ENCODE peak calls at places on chromosomes 11 and 22, in six cellular contexts. One of them, this sample, is unnamed.

GRCh38 chr22:22893077-22893805 is 5.6 kb downstream of the IGLL5 start:
- DNase-seq in lower leg skin: no peak
- DNase-seq in pancreas: no peak
- DNase-seq in Calu3: no peak
- DNase-seq in Caco-2: no peak
- DNase-seq in GM13977: no peak
- DNase-seq in this sample: no peak

GRCh38 chr11:89667001-89667400 is 43.1 kb upstream of the TRIM77 start:
- DNase-seq in lower leg skin: no peak
- DNase-seq in pancreas: no peak
- DNase-seq in Calu3: no peak
- DNase-seq in Caco-2: no peak
- DNase-seq in GM13977: no peak
- DNase-seq in this sample: no peak

GRCh38 chr11:114178656-114179055 is 117.5 kb upstream of the NNMT start:
- DNase-seq in lower leg skin: no peak
- DNase-seq in pancreas: no peak
- DNase-seq in Calu3: no peak
- DNase-seq in Caco-2: no peak
- DNase-seq in GM13977: no peak
- DNase-seq in this sample: no peak

GRCh38 chr11:69241844-69242582 is 51.9 kb upstream of the MYEOV start:
- DNase-seq in lower leg skin: no peak
- DNase-seq in pancreas: no peak
- DNase-seq in Calu3: no peak
- DNase-seq in Caco-2: no peak
- DNase-seq in GM13977: no peak
- DNase-seq in this sample: no peak

GRCh38 chr22:24230911-24231656 is 13.8 kb downstream of the GGT5 start:
- DNase-seq in lower leg skin: no peak
- DNase-seq in pancreas: peak
- DNase-seq in Calu3: peak
- DNase-seq in Caco-2: no peak
- DNase-seq in GM13977: peak
- DNase-seq in this sample: peak

GRCh38 chr11:32079511-32079910 is 11.4 kb upstream of the RCN1 start:
- DNase-seq in lower leg skin: no peak
- DNase-seq in pancreas: no peak
- DNase-seq in Calu3: no peak
- DNase-seq in Caco-2: no peak
- DNase-seq in GM13977: no peak
- DNase-seq in this sample: no peak

GRCh38 chr22:33875316-33875715 is 45.0 kb downstream of the LARGE1 start:
- DNase-seq in lower leg skin: no peak
- DNase-seq in pancreas: no peak
- DNase-seq in Calu3: no peak
- DNase-seq in Caco-2: no peak
- DNase-seq in GM13977: no peak
- DNase-seq in this sample: no peak

GRCh38 chr11:122584670-122585069 is 70.9 kb upstream of the UBASH3B start:
- DNase-seq in lower leg skin: no peak
- DNase-seq in pancreas: no peak
- DNase-seq in Calu3: no peak
- DNase-seq in Caco-2: no peak
- DNase-seq in GM13977: no peak
- DNase-seq in this sample: no peak

GRCh38 chr22:45435544-45436139 is 22.1 kb downstream of the RIBC2 start:
- DNase-seq in lower leg skin: peak
- DNase-seq in pancreas: peak
- DNase-seq in Calu3: peak
- DNase-seq in Caco-2: peak
- DNase-seq in GM13977: peak
- DNase-seq in this sample: peak

GRCh38 chr11:61281581-61282250 is 13.4 kb downstream of the VWCE start:
- DNase-seq in lower leg skin: no peak
- DNase-seq in pancreas: peak
- DNase-seq in Calu3: peak
- DNase-seq in Caco-2: no peak
- DNase-seq in GM13977: peak
- DNase-seq in this sample: peak

GRCh38 chr11:34155759-34156062 is 50.3 kb downstream of the NAT10 start:
- DNase-seq in lower leg skin: no peak
- DNase-seq in pancreas: no peak
- DNase-seq in Calu3: no peak
- DNase-seq in Caco-2: no peak
- DNase-seq in GM13977: no peak
- DNase-seq in this sample: no peak

GRCh38 chr22:25365491-25366261 is 146.2 kb downstream of the CRYBB2 start:
- DNase-seq in lower leg skin: no peak
- DNase-seq in pancreas: no peak
- DNase-seq in Calu3: no peak
- DNase-seq in Caco-2: no peak
- DNase-seq in GM13977: no peak
- DNase-seq in this sample: no peak

GRCh38 chr22:42754658-42755057 is 34.0 kb upstream of the A4GALT start:
- DNase-seq in lower leg skin: no peak
- DNase-seq in pancreas: no peak
- DNase-seq in Calu3: peak
- DNase-seq in Caco-2: peak
- DNase-seq in GM13977: no peak
- DNase-seq in this sample: no peak

GRCh38 chr11:118911113-118911879 is 14.4 kb downstream of the BCL9L start:
- DNase-seq in lower leg skin: no peak
- DNase-seq in pancreas: peak
- DNase-seq in Calu3: no peak
- DNase-seq in Caco-2: peak
- DNase-seq in GM13977: no peak
- DNase-seq in this sample: no peak

GRCh38 chr11:70490208-70490607 is 91.9 kb downstream of the CTTN start:
- DNase-seq in lower leg skin: no peak
- DNase-seq in pancreas: no peak
- DNase-seq in Calu3: no peak
- DNase-seq in Caco-2: no peak
- DNase-seq in GM13977: peak
- DNase-seq in this sample: peak

GRCh38 chr11:14500181-14500651 is 605 bp upstream of the COPB1 start:
- DNase-seq in lower leg skin: peak
- DNase-seq in pancreas: peak
- DNase-seq in Calu3: peak
- DNase-seq in Caco-2: no peak
- DNase-seq in GM13977: peak
- DNase-seq in this sample: peak

GRCh38 chr11:121802542-121802941 is 313.5 kb downstream of the BLID start:
- DNase-seq in lower leg skin: no peak
- DNase-seq in pancreas: no peak
- DNase-seq in Calu3: no peak
- DNase-seq in Caco-2: no peak
- DNase-seq in GM13977: no peak
- DNase-seq in this sample: no peak

GRCh38 chr11:111502611-111503010 is 9.6 kb downstream of the BTG4 start:
- DNase-seq in lower leg skin: no peak
- DNase-seq in pancreas: no peak
- DNase-seq in Calu3: no peak
- DNase-seq in Caco-2: no peak
- DNase-seq in GM13977: no peak
- DNase-seq in this sample: no peak

GRCh38 chr22:46861468-46861867 is 99.0 kb downstream of the TBC1D22A start:
- DNase-seq in lower leg skin: no peak
- DNase-seq in pancreas: no peak
- DNase-seq in Calu3: no peak
- DNase-seq in Caco-2: no peak
- DNase-seq in GM13977: no peak
- DNase-seq in this sample: no peak

GRCh38 chr11:74011360-74012071 is 2.6 kb upstream of the UCP3 start:
- DNase-seq in lower leg skin: no peak
- DNase-seq in pancreas: no peak
- DNase-seq in Calu3: no peak
- DNase-seq in Caco-2: peak
- DNase-seq in GM13977: peak
- DNase-seq in this sample: peak

GRCh38 chr11:119218141-119218878 is 12.2 kb downstream of the CBL start:
- DNase-seq in lower leg skin: no peak
- DNase-seq in pancreas: no peak
- DNase-seq in Calu3: no peak
- DNase-seq in Caco-2: no peak
- DNase-seq in GM13977: no peak
- DNase-seq in this sample: no peak

GRCh38 chr11:113690619-113691569 is 15.2 kb downstream of the TMPRSS5 start:
- DNase-seq in lower leg skin: no peak
- DNase-seq in pancreas: no peak
- DNase-seq in Calu3: peak
- DNase-seq in Caco-2: peak
- DNase-seq in GM13977: peak
- DNase-seq in this sample: peak

GRCh38 chr11:75264356-75264755 is 23.8 kb downstream of the TPBGL start:
- DNase-seq in lower leg skin: no peak
- DNase-seq in pancreas: no peak
- DNase-seq in Calu3: no peak
- DNase-seq in Caco-2: peak
- DNase-seq in GM13977: no peak
- DNase-seq in this sample: no peak

GRCh38 chr22:48955351-48956311 is 872.0 kb downstream of the BRD1 start:
- DNase-seq in lower leg skin: peak
- DNase-seq in pancreas: no peak
- DNase-seq in Calu3: no peak
- DNase-seq in Caco-2: no peak
- DNase-seq in GM13977: no peak
- DNase-seq in this sample: no peak

GRCh38 chr11:6418958-6419611 is at the start of gene APBB1:
- DNase-seq in lower leg skin: no peak
- DNase-seq in pancreas: peak
- DNase-seq in Calu3: peak
- DNase-seq in Caco-2: no peak
- DNase-seq in GM13977: peak
- DNase-seq in this sample: peak
- TF ChIP-seq CTCF in lower leg skin: no peak
- TF ChIP-seq CTCF in pancreas: no peak
- TF ChIP-seq CTCF in Calu3: no peak
- TF ChIP-seq CTCF in Caco-2: peak
- TF ChIP-seq CTCF in GM13977: no peak
- TF ChIP-seq CTCF in this sample: no peak

GRCh38 chr22:29480262-29480511 is 169 bp downstream of the NEFH start:
- DNase-seq in lower leg skin: no peak
- DNase-seq in pancreas: no peak
- DNase-seq in Calu3: no peak
- DNase-seq in Caco-2: no peak
- DNase-seq in GM13977: no peak
- DNase-seq in this sample: no peak

GRCh38 chr22:29482253-29482652 is 2.2 kb downstream of the NEFH start:
- DNase-seq in lower leg skin: no peak
- DNase-seq in pancreas: no peak
- DNase-seq in Calu3: no peak
- DNase-seq in Caco-2: no peak
- DNase-seq in GM13977: no peak
- DNase-seq in this sample: no peak

GRCh38 chr22:29479417-29480261 is at the start of gene NEFH:
- DNase-seq in lower leg skin: no peak
- DNase-seq in pancreas: no peak
- DNase-seq in Calu3: no peak
- DNase-seq in Caco-2: no peak
- DNase-seq in GM13977: no peak
- DNase-seq in this sample: no peak

GRCh38 chr22:29481265-29482000 is 1.4 kb downstream of the NEFH start:
- DNase-seq in lower leg skin: no peak
- DNase-seq in pancreas: peak
- DNase-seq in Calu3: no peak
- DNase-seq in Caco-2: no peak
- DNase-seq in GM13977: no peak
- DNase-seq in this sample: no peak

DNA sequence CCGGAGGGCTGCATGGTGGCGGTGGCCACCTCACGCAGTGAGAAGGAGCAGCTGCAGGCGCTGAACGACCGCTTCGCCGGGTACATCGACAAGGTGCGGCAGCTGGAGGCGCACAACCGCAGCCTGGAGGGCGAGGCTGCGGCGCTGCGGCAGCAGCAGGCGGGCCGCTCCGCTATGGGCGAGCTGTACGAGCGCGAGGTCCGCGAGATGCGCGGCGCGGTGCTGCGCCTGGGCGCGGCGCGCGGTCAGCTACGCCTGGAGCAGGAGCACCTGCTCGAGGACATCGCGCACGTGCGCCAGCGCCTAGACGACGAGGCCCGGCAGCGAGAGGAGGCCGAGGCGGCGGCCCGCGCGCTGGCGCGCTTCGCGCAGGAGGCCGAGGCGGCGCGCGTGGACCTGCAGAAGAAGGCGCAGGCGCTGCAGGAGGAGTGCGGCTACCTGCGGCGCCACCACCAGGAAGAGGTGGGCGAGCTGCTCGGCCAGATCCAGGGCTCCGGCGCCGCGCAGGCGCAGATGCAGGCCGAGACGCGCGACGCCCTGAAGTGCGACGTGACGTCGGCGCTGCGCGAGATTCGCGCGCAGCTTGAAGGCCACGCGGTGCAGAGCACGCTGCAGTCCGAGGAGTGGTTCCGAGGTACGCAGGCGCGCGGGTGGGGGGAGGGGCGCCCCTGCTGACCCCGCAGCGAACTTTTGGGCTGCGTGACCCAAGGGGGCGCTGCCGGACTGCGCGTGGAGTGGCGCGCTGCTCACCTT is 670 bp downstream of the NEFH start:
- DNase-seq in lower leg skin: no peak
- DNase-seq in pancreas: no peak
- DNase-seq in Calu3: no peak
- DNase-seq in Caco-2: no peak
- DNase-seq in GM13977: no peak
- DNase-seq in this sample: no peak
- TF ChIP-seq CTCF in lower leg skin: no peak
- TF ChIP-seq CTCF in pancreas: no peak
- TF ChIP-seq CTCF in Calu3: no peak
- TF ChIP-seq CTCF in Caco-2: no peak
- TF ChIP-seq CTCF in GM13977: peak
- TF ChIP-seq CTCF in this sample: no peak

DNA sequence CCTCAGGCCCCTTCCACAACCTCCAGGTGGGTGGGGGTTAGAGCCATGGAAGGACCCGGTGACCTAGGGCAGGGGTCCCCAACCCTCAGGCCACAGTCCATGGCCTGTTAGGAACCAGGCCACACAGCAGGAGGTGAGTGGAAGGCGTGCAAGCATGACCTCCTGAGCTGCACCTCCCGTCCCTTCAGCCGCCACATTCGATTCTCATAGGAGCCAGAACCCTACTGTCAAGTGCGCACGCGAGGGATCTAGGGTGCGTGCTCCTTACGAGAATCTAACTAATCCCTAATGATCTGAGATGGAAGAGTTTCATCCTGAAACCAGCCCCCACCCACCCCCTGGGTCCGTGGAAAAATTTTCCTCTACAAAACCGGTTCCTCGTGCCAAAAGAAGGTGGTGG is 3.6 kb upstream of the KRTAP5-4 start:
- DNase-seq in lower leg skin: no peak
- DNase-seq in pancreas: no peak
- DNase-seq in Calu3: no peak
- DNase-seq in Caco-2: no peak
- DNase-seq in GM13977: no peak
- DNase-seq in this sample: no peak
- TF ChIP-seq CTCF in lower leg skin: no peak
- TF ChIP-seq CTCF in pancreas: no peak
- TF ChIP-seq CTCF in Calu3: no peak
- TF ChIP-seq CTCF in Caco-2: no peak
- TF ChIP-seq CTCF in GM13977: no peak
- TF ChIP-seq CTCF in this sample: no peak

GRCh38 chr22:37905534-37906363 is at the start of gene MICALL1:
- DNase-seq in lower leg skin: no peak
- DNase-seq in pancreas: peak
- DNase-seq in Calu3: peak
- DNase-seq in Caco-2: peak
- DNase-seq in GM13977: peak
- DNase-seq in this sample: peak
- TF ChIP-seq CTCF in lower leg skin: no peak
- TF ChIP-seq CTCF in pancreas: no peak
- TF ChIP-seq CTCF in Calu3: no peak
- TF ChIP-seq CTCF in Caco-2: no peak
- TF ChIP-seq CTCF in GM13977: peak
- TF ChIP-seq CTCF in this sample: peak

This sample was measured in GM10248.